ENCODE peak calls at places on chromosome 5, in seven cellular contexts. I is activated CD4-positive, alpha-beta T cell treated with anti-CD3 and anti-CD28 coated beads, Interleukin-2, amount 50 U/mL, for 48 hours; Z is stomach; E is psoas muscle; O is stimulated activated CD8-positive, alpha-beta memory T cell treated with anti-CD3 and anti-CD28 coated beads, Interleukin-12 subunit alpha, Interleukin-12 subunit beta, amount 100 ng/mL, for 1 hour; M is non-pigmented ciliary epithelial cell; T is ELR. W is an unnamed sample.

GRCh38 chr5:34496258-34496657 is 159.9 kb upstream of the RAI14 start:
- DNase-seq in I (no peak), Z (no peak), E (no peak), O (no peak), M (no peak), T (no peak), W (no peak)

GRCh38 chr5:74394924-74395880 is 245.3 kb downstream of the ENC1 start:
- DNase-seq in I (no peak), Z (no peak), E (peak; percentile 61), O (no peak), M (no peak), T (no peak), W (no peak)

GRCh38 chr5:42870882-42871418 is 59.3 kb upstream of the SELENOP start:
- DNase-seq in I (no peak), Z (no peak), E (no peak), O (no peak), M (no peak), T (no peak), W (no peak)

GRCh38 chr5:108753877-108754276 is 6.2 kb downstream of the FER start:
- DNase-seq in I (no peak), Z (no peak), E (no peak), O (no peak), M (no peak), T (peak; percentile 90), W (no peak)

GRCh38 chr5:36447776-36448175 is 146.1 kb upstream of the RANBP3L start:
- DNase-seq in I (no peak), Z (no peak), E (no peak), O (no peak), M (no peak), T (peak; percentile 24), W (no peak)

GRCh38 chr5:156755421-156756087 is 94.5 kb upstream of the PPP1R2B start:
- DNase-seq in I (no peak), Z (no peak), E (no peak), O (no peak), M (no peak), T (no peak), W (no peak)

GRCh38 chr5:56313004-56313531 is 79.9 kb upstream of the ANKRD55 start:
- DNase-seq in I (peak; percentile 48), Z (no peak), E (no peak), O (no peak), M (no peak), T (no peak), W (no peak)

GRCh38 chr5:17154211-17154996 is 63.0 kb upstream of the BASP1 start:
- DNase-seq in I (no peak), Z (no peak), E (no peak), O (no peak), M (peak; percentile 83), T (peak; percentile 94), W (no peak)

GRCh38 chr5:147532157-147532556 is 22.3 kb upstream of the DPYSL3 start:
- DNase-seq in I (no peak), Z (no peak), E (no peak), O (no peak), M (no peak), T (no peak), W (no peak)

GRCh38 chr5:26121343-26121742 is 917.0 kb downstream of the CDH9 start:
- DNase-seq in I (no peak), Z (no peak), E (no peak), O (no peak), M (no peak), T (no peak), W (no peak)

GRCh38 chr5:86861514-86861913 is 243.8 kb downstream of the COX7C start:
- DNase-seq in I (no peak), Z (no peak), E (no peak), O (no peak), M (no peak), T (no peak), W (no peak)

GRCh38 chr5:78972654-78973428 is 12.3 kb downstream of the ARSB start:
- DNase-seq in I (no peak), Z (peak; percentile 43), E (no peak), O (no peak), M (no peak), T (no peak), W (no peak)

GRCh38 chr5:89269721-89270120 is 386.7 kb upstream of the MEF2C start:
- DNase-seq in I (no peak), Z (no peak), E (no peak), O (no peak), M (no peak), T (no peak), W (no peak)

GRCh38 chr5:179599566-179599965 is 23.9 kb downstream of the HNRNPH1 start:
- DNase-seq in I (no peak), Z (no peak), E (no peak), O (no peak), M (no peak), T (no peak), W (no peak)

GRCh38 chr5:81856948-81857928 is 106.3 kb upstream of the SSBP2 start:
- DNase-seq in I (peak; percentile 15), Z (peak; percentile 55), E (peak; percentile 92), O (no peak), M (no peak), T (peak; percentile 28), W (peak; percentile 70)

GRCh38 chr5:20601678-20602100 is 613.7 kb upstream of the CDH18 start:
- DNase-seq in I (no peak), Z (no peak), E (no peak), O (no peak), M (peak; percentile 51), T (peak; percentile 12), W (no peak)

GRCh38 chr5:57931807-57932206 is 449.2 kb upstream of the ACTBL2 start:
- DNase-seq in I (no peak), Z (no peak), E (no peak), O (no peak), M (no peak), T (no peak), W (no peak)

GRCh38 chr5:124661317-124662141 is 84.9 kb downstream of the ZNF608 start:
- DNase-seq in I (no peak), Z (peak; percentile 37), E (no peak), O (no peak), M (no peak), T (peak; percentile 90), W (no peak)

GRCh38 chr5:56183507-56183906 is 49.6 kb downstream of the ANKRD55 start:
- DNase-seq in I (no peak), Z (no peak), E (no peak), O (no peak), M (peak; percentile 95), T (peak; percentile 97), W (no peak)

GRCh38 chr5:74641778-74642542 is 1.4 kb upstream of the ENC1 start:
- DNase-seq in I (peak; percentile 28), Z (peak; percentile 51), E (no peak), O (no peak), M (peak; percentile 63), T (peak; percentile 90), W (peak; percentile 54)

GRCh38 chr5:156594406-156594805 is 255.7 kb upstream of the PPP1R2B start:
- DNase-seq in I (no peak), Z (no peak), E (no peak), O (no peak), M (no peak), T (no peak), W (no peak)

GRCh38 chr5:31900296-31900865 is 261.4 kb downstream of the PDZD2 start:
- DNase-seq in I (no peak), Z (no peak), E (no peak), O (no peak), M (no peak), T (no peak), W (no peak)

GRCh38 chr5:159100022-159100927 is 559 bp upstream of the EBF1 start:
- DNase-seq in I (peak; percentile 87), Z (peak; percentile 79), E (peak; percentile 94), O (peak; percentile 59), M (peak; percentile 50), T (peak; percentile 88), W (peak; percentile 85)